ENCODE peak calls at places on chromosomes 5 and 9, in four cellular contexts. V is fibroblast of lung, U is cardiac muscle cell, Y is pancreas. W is an unnamed sample.

GRCh38 chr9:112841261-112841660 is 49.4 kb downstream of the SLC46A2 start:
- DNase-seq in V (no peak), Y (no peak), U (no peak), W (no peak)

GRCh38 chr9:742104-742503 is 99.4 kb upstream of the DMRT1 start:
- DNase-seq in V (no peak), U (no peak), Y (no peak), W (no peak)

GRCh38 chr9:118946669-118947068 is 422.6 kb downstream of the BRINP1 start:
- DNase-seq in U (no peak), Y (no peak), V (no peak), W (no peak)

GRCh38 chr9:88716636-88717035 is 181.7 kb downstream of the NXNL2 start:
- DNase-seq in V (no peak), Y (no peak), U (no peak), W (no peak)

GRCh38 chr5:39337516-39337915 is 26.8 kb downstream of the C9 start:
- DNase-seq in V (no peak), U (no peak), Y (no peak), W (no peak)

GRCh38 chr9:127980056-127980705 is 608 bp downstream of the EEIG1 start:
- DNase-seq in V (no peak), U (no peak), Y (peak), W (no peak)

GRCh38 chr9:106376689-106377088 is 486.3 kb upstream of the ZNF462 start:
- DNase-seq in Y (no peak), U (no peak), V (no peak), W (no peak)

GRCh38 chr5:6221141-6221626 is 157.2 kb downstream of the MED10 start:
- DNase-seq in Y (no peak), V (no peak), U (no peak), W (no peak)

GRCh38 chr5:172642046-172642409 is 965 bp downstream of the NEURL1B start:
- DNase-seq in U (no peak), V (no peak), Y (no peak), W (no peak)

GRCh38 chr5:37723147-37723961 is 116.5 kb downstream of the GDNF start:
- DNase-seq in U (peak), V (no peak), Y (no peak), W (no peak)

GRCh38 chr5:14201325-14202061 is 58.4 kb downstream of the TRIO start:
- DNase-seq in Y (no peak), V (peak), U (peak), W (no peak)

GRCh38 chr5:176774216-176775171 is 35.9 kb upstream of the UNC5A start:
- DNase-seq in Y (no peak), U (no peak), V (no peak), W (no peak)

GRCh38 chr9:35562895-35563746 is 41.9 kb upstream of the TESK1 start:
- DNase-seq in V (no peak), Y (no peak), U (no peak), W (no peak)

GRCh38 chr5:180960209-180960608 is 28.4 kb upstream of the BTNL3 start:
- DNase-seq in U (no peak), Y (no peak), V (no peak), W (no peak)

GRCh38 chr5:178125253-178125916 is 5.4 kb upstream of the RMND5B start:
- DNase-seq in V (no peak), U (no peak), Y (no peak), W (no peak)

GRCh38 chr5:87756951-87757350 is 344.2 kb upstream of the CCNH start:
- DNase-seq in Y (no peak), V (no peak), U (no peak), W (no peak)

GRCh38 chr9:128412120-128412790 is 8.4 kb upstream of the CERCAM start:
- DNase-seq in V (peak), Y (peak), U (peak), W (no peak)

GRCh38 chr9:121735065-121735791 is 83.8 kb downstream of the DAB2IP start:
- DNase-seq in V (peak), Y (no peak), U (peak), W (peak)

GRCh38 chr5:54243483-54244080 is 66.8 kb downstream of the ARL15 start:
- DNase-seq in U (peak), V (peak), Y (peak), W (no peak)

GRCh38 chr5:144017631-144018030 is 152.8 kb downstream of the YIPF5 start:
- DNase-seq in U (no peak), Y (no peak), V (no peak), W (no peak)

GRCh38 chr9:6414291-6414690 is 1.3 kb downstream of the UHRF2 start:
- DNase-seq in V (peak), Y (no peak), U (peak), W (peak)

GRCh38 chr5:151048526-151048925 is 28.1 kb downstream of the GPX3 start:
- DNase-seq in V (peak), Y (no peak), U (peak), W (no peak)

GRCh38 chr9:125276771-125277170 is 15.1 kb downstream of the GAPVD1 start:
- DNase-seq in U (no peak), V (no peak), Y (no peak), W (no peak)
- H3K4me3 ChIP-seq in U (no peak), V (no peak), Y (no peak), W (no peak)

GRCh38 chr5:132887326-132887725 is 13.9 kb downstream of the LEAP2 start:
- DNase-seq in U (no peak), Y (no peak), V (no peak), W (no peak)
- TF ChIP-seq CTCF in U (no peak), Y (no peak), V (no peak), W (no peak)

GRCh38 chr9:134488251-134488900 is 153.2 kb upstream of the COL5A1 start:
- DNase-seq in V (no peak), U (no peak), Y (no peak), W (no peak)

GRCh38 chr9:134484479-134484878 is 157.1 kb upstream of the COL5A1 start:
- DNase-seq in V (no peak), U (no peak), Y (no peak), W (no peak)

GRCh38 chr9:134487066-134487710 is 154.4 kb upstream of the COL5A1 start:
- DNase-seq in V (no peak), U (no peak), Y (no peak), W (no peak)

GRCh38 chr9:134485653-134486052 is 155.9 kb upstream of the COL5A1 start:
- DNase-seq in V (no peak), U (no peak), Y (no peak), W (no peak)

DNA sequence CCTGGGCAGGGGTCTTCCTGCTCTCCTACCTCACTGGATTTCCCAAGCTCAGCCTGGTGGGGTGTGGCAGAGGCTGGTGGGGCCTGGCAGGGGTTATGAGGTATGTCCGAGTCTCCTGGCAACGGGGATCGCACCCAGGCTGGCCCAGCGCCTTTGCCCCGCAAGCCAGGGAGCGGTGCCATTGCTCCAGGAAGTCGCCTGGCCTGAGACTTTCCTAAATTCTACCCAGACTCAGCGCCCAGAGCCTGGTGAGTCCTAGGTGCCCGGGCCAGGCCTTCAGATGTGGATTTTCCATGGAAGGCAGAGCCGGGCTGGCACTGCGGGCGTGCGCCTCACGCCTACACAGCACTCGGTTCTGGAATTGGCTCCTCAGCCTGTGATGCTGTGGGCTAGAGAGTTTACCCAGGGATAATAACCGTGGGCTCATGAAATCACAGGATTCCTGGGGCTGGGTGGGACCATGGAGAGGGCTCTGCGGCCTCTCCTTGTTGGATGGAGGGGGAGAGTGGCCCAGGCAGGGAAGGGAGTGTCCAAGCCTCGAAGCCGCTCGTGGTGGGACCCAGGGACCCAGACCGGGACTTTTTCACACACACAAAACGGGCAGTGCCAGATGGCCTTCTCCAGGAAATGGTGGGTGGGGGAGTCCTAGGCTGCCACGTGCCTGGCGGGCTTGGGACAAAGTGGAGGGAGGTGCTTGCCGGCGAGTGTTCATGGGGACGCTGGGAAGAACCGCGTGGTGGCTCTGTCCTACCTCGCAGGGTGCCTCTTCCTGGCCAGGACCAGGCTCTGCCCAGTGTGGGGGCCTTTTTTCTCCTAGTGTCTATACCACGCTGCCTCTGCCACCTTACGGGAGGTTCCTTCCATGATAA is 155.2 kb upstream of the COL5A1 start:
- DNase-seq in Y (no peak), V (no peak), U (no peak), W (no peak)
- H3K4me3 ChIP-seq in Y (no peak), V (no peak), U (no peak), W (no peak)

GRCh38 chr5:174692982-174693422 is 31.4 kb upstream of the MSX2 start:
- DNase-seq in Y (no peak), V (no peak), U (no peak), W (no peak)

GRCh38 chr5:174693697-174694400 is 30.5 kb upstream of the MSX2 start:
- DNase-seq in V (no peak), U (no peak), Y (peak), W (no peak)

GRCh38 chr5:174692381-174692780 is 32.0 kb upstream of the MSX2 start:
- DNase-seq in Y (no peak), V (no peak), U (no peak), W (no peak)

GRCh38 chr5:174699131-174699530 is 25.3 kb upstream of the MSX2 start:
- DNase-seq in V (no peak), Y (no peak), U (no peak), W (no peak)

GRCh38 chr5:174698156-174698555 is 26.2 kb upstream of the MSX2 start:
- DNase-seq in V (no peak), U (no peak), Y (no peak), W (no peak)
- TF ChIP-seq CTCF in V (no peak), U (no peak), Y (no peak), W (no peak)

GRCh38 chr9:75086443-75087278 is 1.3 kb downstream of the NMRK1 start:
- DNase-seq in U (no peak), V (peak), Y (peak), W (no peak)
- H3K4me3 ChIP-seq in U (peak), V (peak), Y (peak), W (peak)

GRCh38 chr9:136196465-136197371 is 8.2 kb downstream of the LHX3 start:
- DNase-seq in U (no peak), Y (no peak), V (no peak), W (no peak)
- TF ChIP-seq CTCF in U (no peak), Y (no peak), V (no peak), W (no peak)

W was measured in AG04449.